ENCODE peak calls at places on chromosomes 5 and 9, in four cellular contexts. K, V, M and Y are unnamed samples.

GRCh38 chr5:34626036-34626435 is 30.1 kb upstream of the RAI14 start:
- DNase-seq in M (no peak), V (no peak), K (no peak), Y (no peak)

GRCh38 chr5:123365163-123365562 is 58.0 kb downstream of the CEP120 start:
- DNase-seq in K (no peak), V (no peak), M (no peak), Y (no peak)

GRCh38 chr5:137621306-137621705 is 114.6 kb downstream of the KLHL3 start:
- DNase-seq in M (no peak), K (no peak), V (no peak), Y (no peak)

GRCh38 chr5:171821286-171821685 is 35.7 kb downstream of the SMIM23 start:
- DNase-seq in V (no peak), K (no peak), M (no peak), Y (no peak)

GRCh38 chr5:60334281-60334713 is 365.7 kb downstream of the DEPDC1B start:
- DNase-seq in K (no peak), V (no peak), M (no peak), Y (no peak)

GRCh38 chr5:103808464-103809106 is 246.0 kb upstream of the NUDT12 start:
- DNase-seq in M (peak; percentile 70), V (peak; percentile 71), K (peak; percentile 36), Y (peak; percentile 37)

GRCh38 chr9:93684806-93685553 is 108.6 kb downstream of the PHF2 start:
- DNase-seq in M (no peak), V (no peak), K (no peak), Y (no peak)

GRCh38 chr5:38433160-38433861 is 123.1 kb downstream of the LIFR start:
- DNase-seq in K (no peak), V (no peak), M (no peak), Y (no peak)

GRCh38 chr9:21357479-21358290 is 7.0 kb upstream of the IFNA6 start:
- DNase-seq in V (no peak), M (no peak), K (no peak), Y (no peak)